ENCODE peak calls at places on chromosome 3, in nine cellular contexts. V, E, B, F, C, H, Z, M and I are unnamed samples.

GRCh38 chr3:185362850-185363661 is at the start of gene MAP3K13:
- DNase-seq in C (peak; percentile 97), B (peak; percentile 89), F (no peak), Z (peak; percentile 10), E (peak; percentile 97), V (peak; percentile 78), H (peak; percentile 82), M (peak; percentile 90), I (no peak)

GRCh38 chr3:42055291-42055690 is 35.9 kb upstream of the TRAK1 start:
- DNase-seq in F (no peak), H (no peak), C (peak; percentile 65), B (no peak), V (no peak), E (no peak), Z (no peak), M (no peak), I (no peak)

GRCh38 chr3:128996741-128997140 is 2.9 kb upstream of the CFAP92 start:
- DNase-seq in Z (no peak), B (no peak), M (no peak), V (no peak), C (no peak), F (no peak), E (no peak), H (no peak), I (no peak)

GRCh38 chr3:182730675-182731042 is 62.6 kb upstream of the ATP11B start:
- DNase-seq in B (no peak), V (no peak), H (no peak), M (no peak), E (no peak), C (no peak), Z (no peak), F (no peak), I (no peak)

GRCh38 chr3:138938056-138938876 is 8.7 kb downstream of the FOXL2 start:
- DNase-seq in Z (no peak), B (no peak), M (no peak), F (no peak), C (no peak), E (peak; percentile 40), H (no peak), V (no peak), I (no peak)

GRCh38 chr3:128270559-128271492 is 117.5 kb downstream of the EEFSEC start:
- DNase-seq in B (no peak), C (no peak), V (no peak), E (peak; percentile 81), M (no peak), Z (no peak), H (no peak), F (no peak), I (peak; percentile 38)

GRCh38 chr3:141570068-141570467 is 83.2 kb downstream of the RASA2 start:
- DNase-seq in M (no peak), H (no peak), F (no peak), Z (no peak), E (no peak), V (no peak), B (no peak), C (no peak), I (no peak)

GRCh38 chr3:69016901-69017300 is 3.4 kb upstream of the EOGT start:
- DNase-seq in V (no peak), B (no peak), C (no peak), H (no peak), E (no peak), Z (no peak), F (no peak), M (no peak), I (no peak)

GRCh38 chr3:3170998-3171397 is 8.5 kb downstream of the CRBN start:
- DNase-seq in M (no peak), E (peak; percentile 40), C (no peak), H (no peak), B (no peak), F (peak; percentile 40), V (no peak), Z (peak; percentile 51), I (no peak)

GRCh38 chr3:16885948-16886683 is 1.4 kb downstream of the PLCL2 start:
- DNase-seq in F (peak; percentile 29), C (no peak), H (no peak), V (no peak), Z (no peak), E (no peak), B (no peak), M (no peak), I (peak; percentile 33)

GRCh38 chr3:24496529-24497482 is 2.2 kb upstream of the THRB start:
- DNase-seq in C (peak; percentile 79), B (peak; percentile 89), M (peak; percentile 75), V (peak; percentile 50), H (peak; percentile 84), F (no peak), Z (no peak), E (peak; percentile 90), I (no peak)

GRCh38 chr3:100533176-100533575 is 40.8 kb downstream of the TMEM45A start:
- DNase-seq in H (no peak), Z (no peak), F (no peak), B (no peak), V (no peak), E (no peak), C (no peak), M (no peak), I (no peak)

GRCh38 chr3:13347390-13347966 is 72.6 kb downstream of the NUP210 start:
- DNase-seq in B (no peak), F (no peak), C (peak; percentile 53), E (peak; percentile 79), V (no peak), H (no peak), Z (no peak), M (no peak), I (no peak)

DNA sequence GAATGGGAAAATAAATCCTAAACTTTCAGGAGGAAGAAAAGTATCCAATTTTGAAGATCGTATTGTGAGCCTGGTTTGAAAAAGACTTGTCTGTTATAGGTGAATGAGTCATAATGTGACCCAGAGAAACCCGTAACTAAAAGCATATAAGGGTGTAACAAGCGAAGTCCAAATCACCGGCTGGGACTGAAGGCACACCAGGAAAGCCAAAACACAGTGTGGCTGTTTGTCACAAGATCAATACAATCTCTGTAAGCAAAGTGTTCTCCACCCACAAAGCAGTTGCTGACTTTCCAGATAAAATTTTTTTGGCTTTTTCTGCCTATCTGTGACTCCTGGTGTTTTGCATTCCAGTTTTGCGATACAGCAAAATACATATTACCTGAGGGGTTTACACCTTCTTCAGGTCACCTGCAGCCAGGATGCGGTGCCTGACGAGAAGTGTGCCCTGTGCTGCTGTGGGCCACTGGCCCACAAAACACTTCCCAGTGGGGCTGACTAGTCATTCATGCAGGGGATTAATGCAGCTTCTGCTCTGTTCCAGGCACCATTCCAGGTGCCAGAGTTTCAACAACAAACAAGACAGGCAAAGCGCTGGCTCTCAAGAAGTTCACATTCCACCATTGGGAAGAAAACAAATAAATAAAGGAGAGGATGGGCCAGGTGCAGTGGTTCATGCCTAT is 14.4 kb downstream of the HES1 start:
- DNase-seq in C (no peak), F (no peak), B (no peak), Z (no peak), H (no peak), V (no peak), M (no peak), E (no peak), I (no peak)
- H3K27ac ChIP-seq in C (no peak overlapping the region), F (no peak overlapping the region), B (no peak overlapping the region), Z (no peak overlapping the region), H (no peak overlapping the region), V (no peak overlapping the region), M (no peak overlapping the region), E (no peak overlapping the region), I (no peak overlapping the region)

DNA sequence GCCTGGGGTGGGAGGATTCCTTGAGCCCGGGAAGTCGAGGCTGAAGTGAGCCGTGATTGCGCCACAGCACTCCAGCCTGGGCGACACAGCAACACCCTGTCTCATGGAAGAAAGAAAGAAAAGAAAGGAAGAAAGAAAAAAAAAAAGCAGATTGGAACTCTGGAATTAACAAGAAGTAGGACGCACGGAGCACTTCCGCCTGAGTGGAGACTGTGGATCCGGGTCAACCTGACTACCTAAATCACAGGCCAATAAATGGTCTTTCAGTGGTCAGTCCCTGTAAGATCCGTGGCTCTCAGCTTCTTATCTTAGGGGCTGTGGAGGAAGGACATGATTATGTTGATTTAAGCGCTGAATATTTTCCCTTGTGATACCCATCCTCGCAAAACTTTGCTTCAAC is 2.4 kb upstream of the PPARG start:
- DNase-seq in E (no peak), B (no peak), V (no peak), H (no peak), Z (no peak), M (no peak), F (no peak), C (no peak), I (no peak)
- H3K27ac ChIP-seq in E (no peak overlapping the region), B (no peak overlapping the region), V (no peak overlapping the region), H (no peak overlapping the region), Z (no peak overlapping the region), M (no peak overlapping the region), F (no peak overlapping the region), C (no peak overlapping the region), I (no peak overlapping the region)

GRCh38 chr3:71132995-71133730 is 450.4 kb downstream of the FOXP1 start:
- DNase-seq in Z (no peak), E (no peak), M (no peak), B (no peak), C (no peak), H (no peak), V (no peak), F (no peak), I (no peak)
- H3K27ac ChIP-seq in Z (no peak overlapping the region), E (no peak overlapping the region), M (no peak overlapping the region), B (no peak overlapping the region), C (no peak overlapping the region), H (no peak overlapping the region), V (peak overlapping the region; percentile 44), F (peak overlapping the region; percentile 48), I (no peak overlapping the region)

DNA sequence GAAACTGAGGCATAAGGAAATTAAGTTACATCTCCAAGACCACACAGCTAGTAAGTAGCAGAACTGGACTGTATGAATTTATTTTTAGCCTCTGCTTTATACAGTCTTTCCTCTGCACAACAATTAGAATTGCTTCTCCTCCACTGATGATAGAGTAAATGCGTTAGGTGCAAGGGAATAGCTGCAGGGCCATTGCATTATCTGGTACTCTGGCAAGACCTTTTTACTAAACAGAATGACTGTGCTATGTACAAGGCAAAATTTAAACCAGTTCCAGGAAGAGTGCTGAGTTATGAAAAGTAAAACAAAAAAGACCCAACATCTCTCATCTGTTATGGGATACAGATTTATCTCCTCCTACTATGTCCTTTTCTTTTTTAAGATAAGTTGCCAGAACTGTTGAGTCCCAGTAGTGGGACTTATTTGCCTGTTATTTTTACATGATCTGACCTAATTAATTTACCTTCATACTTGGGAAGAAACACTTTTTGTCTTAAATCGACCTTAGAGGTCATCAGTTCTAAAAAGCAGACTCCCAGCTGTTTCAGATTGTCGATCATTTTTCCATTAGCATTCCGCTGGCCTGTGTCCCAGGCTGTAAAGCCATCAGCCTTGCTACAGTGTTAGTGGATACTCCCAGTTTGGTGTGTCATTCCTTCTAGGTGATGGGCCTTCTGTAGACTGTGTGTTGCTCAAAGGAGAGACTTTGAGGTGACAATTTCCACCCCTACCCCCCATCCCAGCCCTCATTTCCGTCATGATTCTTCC is 147.5 kb upstream of the NUDT16 start:
- DNase-seq in C (no peak), E (no peak), H (no peak), Z (no peak), V (no peak), B (no peak), M (no peak), F (no peak), I (no peak)
- H3K27ac ChIP-seq in C (no peak overlapping the region), E (no peak overlapping the region), H (no peak overlapping the region), Z (no peak overlapping the region), V (no peak overlapping the region), B (no peak overlapping the region), M (no peak overlapping the region), F (no peak overlapping the region), I (no peak overlapping the region)

GRCh38 chr3:161552984-161553383 is 56.4 kb downstream of the OTOL1 start:
- DNase-seq in E (peak; percentile 77), B (no peak), F (no peak), M (no peak), Z (no peak), C (no peak), H (no peak), V (no peak), I (no peak)
- H3K27ac ChIP-seq in E (no peak overlapping the region), B (no peak overlapping the region), F (no peak overlapping the region), M (no peak overlapping the region), Z (no peak overlapping the region), C (no peak overlapping the region), H (no peak overlapping the region), V (no peak overlapping the region), I (no peak overlapping the region)